ENCODE peak calls at places on chromosomes 16 and 17, in six cellular contexts. I is ascending aorta, U is cardiac muscle cell, W is fibroblast of villous mesenchyme, A is A549, E is GM12864. D is an unnamed sample.

GRCh38 chr17:7912927-7913524 is 3.1 kb downstream of the RNF227 start:
- DNase-seq in I (no peak), U (peak; percentile 85), W (peak; percentile 83), A (peak; percentile 93), E (peak; percentile 70), D (peak; percentile 87)

GRCh38 chr17:82718986-82719685 is 2.6 kb downstream of the FN3KRP start:
- DNase-seq in I (no peak), U (no peak), W (no peak), A (no peak), E (no peak), D (no peak)

GRCh38 chr17:42457107-42457787 is 1.4 kb upstream of the ATP6V0A1 start:
- DNase-seq in I (no peak), U (peak; percentile 25), W (peak; percentile 16), A (no peak), E (peak; percentile 49), D (peak; percentile 32)

GRCh38 chr17:79027925-79028491 is 4.0 kb downstream of the C1QTNF1 start:
- DNase-seq in I (no peak), U (peak; percentile 89), W (peak; percentile 67), A (no peak), E (no peak), D (no peak)

GRCh38 chr16:54287758-54288591 is 1.4 kb upstream of the IRX3 start:
- DNase-seq in I (no peak), U (no peak), W (no peak), A (no peak), E (no peak), D (no peak)

GRCh38 chr16:86228713-86229112 is 281.6 kb upstream of the FOXF1 start:
- DNase-seq in I (no peak), U (no peak), W (no peak), A (no peak), E (no peak), D (no peak)

GRCh38 chr16:13158427-13158826 is 257.0 kb downstream of the SHISA9 start:
- DNase-seq in I (no peak), U (no peak), W (no peak), A (peak; percentile 2), E (no peak), D (no peak)

GRCh38 chr17:66892286-66892685 is 57.4 kb downstream of the CACNG5 start:
- DNase-seq in I (no peak), U (peak; percentile 41), W (no peak), A (no peak), E (no peak), D (peak; percentile 7)

GRCh38 chr16:10490141-10490540 is 90.3 kb downstream of the EMP2 start:
- DNase-seq in I (no peak), U (no peak), W (no peak), A (no peak), E (no peak), D (no peak)

GRCh38 chr17:948284-948852 is 31.2 kb downstream of the NXN start:
- DNase-seq in I (no peak), U (no peak), W (peak; percentile 80), A (no peak), E (no peak), D (no peak)

GRCh38 chr17:1107777-1108559 is 71.8 kb downstream of the ABR start:
- DNase-seq in I (no peak), U (no peak), W (no peak), A (no peak), E (no peak), D (no peak)

GRCh38 chr16:85496145-85496544 is 117.0 kb upstream of the GSE1 start:
- DNase-seq in I (no peak), U (no peak), W (no peak), A (no peak), E (no peak), D (no peak)

GRCh38 chr17:50631195-50631907 is 3.3 kb upstream of the ABCC3 start:
- DNase-seq in I (no peak), U (peak; percentile 39), W (peak; percentile 39), A (no peak), E (no peak), D (no peak)

GRCh38 chr17:82974136-82974952 is 105.1 kb upstream of the METRNL start:
- DNase-seq in I (no peak), U (no peak), W (no peak), A (no peak), E (no peak), D (peak; percentile 24)

DNA sequence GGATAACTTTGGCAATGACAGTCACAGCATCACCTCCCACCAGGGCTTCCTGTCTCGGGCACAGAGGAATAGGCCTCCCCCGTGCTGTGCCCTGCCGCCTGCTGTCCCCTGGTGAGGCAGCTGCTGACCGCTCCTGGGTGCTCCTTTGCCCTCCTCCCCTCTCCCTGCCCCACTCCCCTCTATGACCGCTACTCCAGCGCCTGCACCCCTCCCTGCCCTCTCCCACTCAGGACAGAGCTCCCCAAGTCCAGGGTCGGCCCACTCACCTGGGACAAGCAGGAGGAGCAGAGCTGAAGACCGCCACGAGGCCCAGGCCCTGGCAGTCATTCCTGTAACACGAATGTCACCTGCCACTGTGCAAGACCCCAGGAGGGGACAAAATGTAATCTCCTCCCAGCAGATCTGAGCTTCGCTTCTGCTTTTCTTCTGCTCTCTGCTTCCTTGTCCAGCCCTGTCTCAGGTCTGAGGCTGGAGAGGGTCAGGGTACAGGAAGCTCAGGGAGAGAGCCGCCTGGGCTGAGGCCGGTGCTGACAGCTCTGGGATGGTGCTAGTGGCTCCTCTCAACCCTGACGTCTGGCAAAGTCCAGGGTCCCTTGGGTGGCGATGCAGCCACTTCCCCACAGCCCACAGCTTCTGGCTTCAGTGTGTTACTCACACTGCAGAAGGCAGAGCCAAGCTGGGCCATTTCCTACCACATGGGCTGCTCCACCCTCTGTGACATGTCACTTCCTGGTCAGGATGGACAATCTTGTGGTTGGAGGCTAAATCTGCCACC is at the start of gene CD300C:
- DNase-seq in I (peak; percentile 28), U (no peak), W (no peak), A (no peak), E (no peak), D (no peak)
- H3K4me3 ChIP-seq in I (peak within 1 kb of the TSS; percentile 25), U (no peak within 1 kb of the TSS), W (no peak within 1 kb of the TSS), A (no peak within 1 kb of the TSS), E (no peak within 1 kb of the TSS), D (no peak within 1 kb of the TSS)

GRCh38 chr16:87636050-87636684 is 33.9 kb downstream of the JPH3 start:
- DNase-seq in I (peak; percentile 31), U (peak; percentile 88), W (peak; percentile 82), A (peak; percentile 87), E (no peak), D (peak; percentile 72)
- TF ChIP-seq CTCF in I (peak; percentile 57), U (peak; percentile 79), W (peak; percentile 75), A (peak; percentile 84), E (peak; percentile 60), D (peak; percentile 70)

GRCh38 chr17:56804454-56804853 is 29.3 kb downstream of the C17orf67 start:
- DNase-seq in I (no peak), U (no peak), W (no peak), A (no peak), E (no peak), D (no peak)
- H3K4me3 ChIP-seq in I (no peak overlapping the region), U (no peak overlapping the region), W (no peak overlapping the region), A (no peak overlapping the region), E (no peak overlapping the region), D (no peak overlapping the region)

DNA sequence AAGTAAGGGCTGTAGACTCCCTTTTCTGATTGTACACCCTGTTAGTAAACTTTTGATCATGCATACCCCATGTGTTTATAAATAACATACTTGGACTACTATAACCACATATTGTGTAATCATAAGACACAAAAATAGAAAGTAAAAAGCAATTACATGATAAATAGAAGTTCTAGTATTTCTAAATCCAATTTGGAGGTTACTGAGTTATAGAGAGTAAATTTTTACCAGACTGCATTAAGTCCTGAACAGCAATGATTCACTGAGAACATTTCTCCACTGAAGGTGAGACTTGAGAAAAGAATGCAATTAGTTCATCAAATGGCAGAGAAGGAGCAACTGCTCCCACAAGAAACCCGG is 7.7 kb upstream of the TBKBP1 start:
- DNase-seq in I (no peak), U (no peak), W (peak; percentile 66), A (no peak), E (no peak), D (peak; percentile 34)
- TF ChIP-seq CTCF in I (no peak), U (no peak), W (no peak), A (no peak), E (no peak), D (no peak)

GRCh38 chr16:55476625-55477533 is 2.1 kb upstream of the MMP2 start:
- DNase-seq in I (no peak), U (no peak), W (no peak), A (no peak), E (no peak), D (no peak)
- H3K4me3 ChIP-seq in I (peak overlapping the region; percentile 44), U (no peak overlapping the region), W (no peak overlapping the region), A (no peak overlapping the region), E (no peak overlapping the region), D (no peak overlapping the region)

GRCh38 chr16:89409161-89409711 is 81.1 kb downstream of the ANKRD11 start:
- DNase-seq in I (no peak), U (peak; percentile 24), W (no peak), A (no peak), E (no peak), D (peak; percentile 48)

GRCh38 chr16:89412811-89413210 is 77.5 kb downstream of the ANKRD11 start:
- DNase-seq in I (no peak), U (no peak), W (no peak), A (no peak), E (no peak), D (peak; percentile 35)

GRCh38 chr16:89410322-89410721 is 80.0 kb downstream of the ANKRD11 start:
- DNase-seq in I (no peak), U (no peak), W (no peak), A (no peak), E (no peak), D (peak; percentile 48)

GRCh38 chr16:89411335-89411850 is 79.0 kb downstream of the ANKRD11 start:
- DNase-seq in I (no peak), U (no peak), W (no peak), A (no peak), E (no peak), D (peak; percentile 34)

DNA sequence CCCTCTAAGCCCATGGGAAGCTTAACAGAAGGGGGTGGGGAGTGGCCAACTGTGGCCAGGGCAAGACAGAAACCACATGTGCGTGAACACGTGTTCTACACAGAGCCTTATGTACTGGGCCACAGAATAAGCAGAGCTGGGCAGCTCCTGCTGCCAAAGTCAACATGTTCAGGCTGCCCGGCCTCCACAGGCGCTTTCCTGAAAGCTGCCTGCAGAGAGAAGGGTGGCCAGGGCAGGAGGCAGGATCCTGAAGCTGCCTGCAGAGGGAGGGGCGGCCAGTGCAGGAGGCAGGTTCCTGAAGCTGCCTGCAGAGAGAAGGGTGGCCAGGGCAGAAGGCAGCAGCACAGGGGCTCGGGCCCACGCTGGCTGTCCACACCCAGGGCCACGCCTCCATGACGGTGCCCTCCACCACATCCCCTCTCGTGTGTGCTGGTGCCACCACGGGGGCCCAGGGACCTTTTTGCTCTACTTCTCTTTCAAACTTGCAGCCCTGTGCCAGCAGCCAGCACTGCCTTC is 79.5 kb downstream of the ANKRD11 start:
- DNase-seq in I (peak; percentile 30), U (peak; percentile 91), W (peak; percentile 91), A (no peak), E (no peak), D (peak; percentile 98)
- TF ChIP-seq CTCF in I (no peak), U (no peak), W (peak; percentile 15), A (no peak), E (no peak), D (peak; percentile 51)